ENCODE peak calls at places on chromosomes 12 and 14, in ten cellular contexts. S is A549, T is suprapubic skin, X is IMR-90, Q is upper lobe of left lung, R is neuronal stem cell, H is sigmoid colon, O is left ventricle myocardium inferior, P is kidney, N is A673. Y is an unnamed sample.

GRCh38 chr14:68781161-68782021 is 11.5 kb downstream of the ZFP36L1 start:
- DNase-seq in Q (peak; percentile 21), T (peak; percentile 76), X (no peak), S (no peak), R (no peak), P (no peak), O (no peak), H (peak; percentile 68), N (no peak), Y (no peak)

GRCh38 chr12:94879542-94879941 is 124.0 kb downstream of the NDUFA12 start:
- DNase-seq in Q (no peak), H (no peak), N (no peak), O (no peak), S (no peak), R (peak; percentile 48), X (peak; percentile 7), P (no peak), T (no peak), Y (no peak)

GRCh38 chr14:68734231-68734732 is 58.6 kb downstream of the ZFP36L1 start:
- DNase-seq in X (peak; percentile 18), T (no peak), S (no peak), R (no peak), P (no peak), H (no peak), N (no peak), Q (peak; percentile 65), O (no peak), Y (no peak)

GRCh38 chr14:78196323-78196722 is 26.1 kb downstream of the NRXN3 start:
- DNase-seq in P (no peak), N (no peak), S (no peak), R (no peak), X (no peak), H (no peak), T (no peak), Q (no peak), O (no peak), Y (no peak)

GRCh38 chr14:96177766-96178377 is 26.8 kb upstream of the BDKRB2 start:
- DNase-seq in S (no peak), O (no peak), Q (no peak), N (no peak), H (peak; percentile 73), P (peak; percentile 54), T (no peak), X (no peak), R (no peak), Y (no peak)

GRCh38 chr12:29710104-29710503 is 73.6 kb downstream of the TMTC1 start:
- DNase-seq in R (peak; percentile 62), T (no peak), O (peak; percentile 39), N (peak; percentile 76), P (no peak), H (peak; percentile 74), S (no peak), Q (no peak), X (no peak), Y (no peak)

GRCh38 chr14:68691031-68691864 is 101.6 kb downstream of the ZFP36L1 start:
- DNase-seq in Q (peak; percentile 19), R (peak; percentile 79), S (no peak), T (peak; percentile 70), P (no peak), O (no peak), X (no peak), N (no peak), H (peak; percentile 64), Y (no peak)

GRCh38 chr12:108643941-108644742 is 10.4 kb upstream of the SELPLG start:
- DNase-seq in N (no peak), H (peak; percentile 80), O (no peak), R (no peak), Q (peak; percentile 89), T (peak; percentile 53), X (no peak), P (peak; percentile 87), S (peak; percentile 53), Y (no peak)

GRCh38 chr14:77124345-77125274 is 17.0 kb downstream of the ZDHHC22 start:
- DNase-seq in Q (peak; percentile 47), N (peak; percentile 67), P (peak; percentile 80), H (no peak), X (peak; percentile 16), R (peak; percentile 40), S (peak; percentile 48), T (no peak), O (peak; percentile 46), Y (peak; percentile 37)

GRCh38 chr14:85516239-85517112 is 13.5 kb upstream of the FLRT2 start:
- DNase-seq in P (no peak), T (no peak), N (peak; percentile 81), S (no peak), X (peak; percentile 88), Q (no peak), H (no peak), R (no peak), O (no peak), Y (no peak)

GRCh38 chr14:61503167-61503801 is 181.9 kb downstream of the PRKCH start:
- DNase-seq in X (peak; percentile 33), O (no peak), R (no peak), S (no peak), Q (no peak), N (no peak), T (no peak), H (no peak), P (no peak), Y (no peak)

GRCh38 chr12:53560386-53560785 is 53.1 kb upstream of the NPFF start:
- DNase-seq in O (no peak), Q (no peak), H (no peak), P (no peak), N (no peak), S (no peak), X (peak; percentile 66), R (no peak), T (no peak), Y (no peak)

GRCh38 chr12:52350021-52350620 is 17.2 kb downstream of the KRT85 start:
- DNase-seq in X (no peak), T (peak; percentile 54), R (no peak), O (no peak), P (no peak), H (no peak), S (no peak), N (no peak), Q (no peak), Y (no peak)

GRCh38 chr14:24032727-24033418 is 18.9 kb upstream of the CARMIL3 start:
- DNase-seq in T (no peak), R (no peak), N (no peak), P (no peak), H (no peak), Q (peak; percentile 59), O (no peak), X (peak; percentile 79), S (peak; percentile 92), Y (no peak)

GRCh38 chr12:64452559-64453329 is 824 bp downstream of the TBK1 start:
- DNase-seq in O (no peak), T (no peak), P (no peak), Q (peak; percentile 29), N (peak; percentile 41), R (no peak), S (peak; percentile 72), H (no peak), X (peak; percentile 90), Y (peak; percentile 62)

DNA sequence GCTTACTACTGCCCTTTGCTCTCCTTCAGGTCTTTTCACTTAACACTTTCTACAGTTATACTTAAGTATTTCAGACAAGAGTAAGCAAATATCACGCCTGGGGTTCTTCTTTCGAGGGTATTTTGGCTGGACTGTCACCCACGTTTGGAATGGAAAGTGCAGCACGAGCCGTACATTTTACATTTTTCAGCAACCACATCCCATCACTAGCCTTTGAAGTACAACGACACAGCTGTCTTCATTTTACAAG is 349 bp upstream of the FAM177A1 start:
- DNase-seq in Q (no peak), N (no peak), X (no peak), T (no peak), P (no peak), R (no peak), O (no peak), S (peak; percentile 31), H (no peak), Y (no peak)
- H3K4me3 ChIP-seq in Q (peak overlapping the region; percentile 75), N (peak overlapping the region; percentile 81), X (peak overlapping the region; percentile 79), T (peak overlapping the region; percentile 81), P (peak overlapping the region; percentile 90), R (peak overlapping the region; percentile 61), O (peak overlapping the region; percentile 84), S (peak overlapping the region; percentile 59), H (peak overlapping the region; percentile 79), Y (peak overlapping the region; percentile 74)

GRCh38 chr14:98014851-98015615 is 1217.9 kb downstream of the VRK1 start:
- DNase-seq in R (no peak), S (no peak), O (no peak), X (no peak), N (no peak), P (no peak), Q (no peak), H (no peak), T (no peak), Y (no peak)

GRCh38 chr14:98010791-98011190 is 1213.6 kb downstream of the VRK1 start:
- DNase-seq in P (no peak), Q (no peak), T (no peak), S (no peak), H (no peak), N (no peak), R (no peak), X (no peak), O (no peak), Y (no peak)

GRCh38 chr14:98018626-98019025 is 1221.4 kb downstream of the VRK1 start:
- DNase-seq in R (no peak), N (no peak), Q (no peak), P (no peak), S (no peak), T (no peak), O (no peak), X (no peak), H (no peak), Y (no peak)

DNA sequence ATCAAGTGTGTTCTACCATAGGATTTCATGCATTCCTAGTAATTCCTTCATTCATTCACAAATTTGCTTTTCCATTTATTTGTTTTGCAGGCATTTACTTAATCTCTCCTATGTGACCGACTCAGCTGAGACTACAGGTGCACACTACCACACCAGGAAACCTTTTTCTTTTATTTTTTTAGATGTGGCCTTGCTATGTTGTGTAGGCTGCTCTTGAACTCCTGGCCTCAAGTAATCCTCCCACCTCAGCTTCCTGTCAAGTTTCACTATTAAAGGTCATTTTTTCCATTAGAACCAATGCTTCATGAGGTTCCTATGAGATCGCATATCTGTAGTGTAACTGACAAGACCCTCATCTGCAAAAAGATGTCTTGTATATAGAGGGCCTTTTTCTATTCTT is 1218.7 kb downstream of the VRK1 start:
- DNase-seq in Q (no peak), H (no peak), P (no peak), N (no peak), R (no peak), T (no peak), X (no peak), O (no peak), S (no peak), Y (no peak)
- H3K27ac ChIP-seq in Q (no peak overlapping the region), H (no peak overlapping the region), P (no peak overlapping the region), N (no peak overlapping the region), R (no peak overlapping the region), T (no peak overlapping the region), X (no peak overlapping the region), O (no peak overlapping the region), S (no peak overlapping the region), Y (no peak overlapping the region)

GRCh38 chr12:59382678-59383425 is 213.0 kb upstream of the SLC16A7 start:
- DNase-seq in X (no peak), Q (no peak), H (no peak), P (no peak), R (no peak), N (no peak), O (no peak), T (no peak), S (no peak), Y (no peak)
- H3K4me3 ChIP-seq in X (peak overlapping the region; percentile 36), Q (no peak overlapping the region), H (no peak overlapping the region), P (no peak overlapping the region), R (no peak overlapping the region), N (no peak overlapping the region), O (no peak overlapping the region), T (no peak overlapping the region), S (no peak overlapping the region), Y (no peak overlapping the region)

GRCh38 chr12:54891717-54892478 is 37.6 kb downstream of the MUCL1 start:
- DNase-seq in P (no peak), N (no peak), Q (peak; percentile 51), H (no peak), O (no peak), R (no peak), T (no peak), X (no peak), S (peak; percentile 85), Y (peak; percentile 68)
- H3K27ac ChIP-seq in P (no peak overlapping the region), N (no peak overlapping the region), Q (no peak overlapping the region), H (no peak overlapping the region), O (no peak overlapping the region), R (no peak overlapping the region), T (no peak overlapping the region), X (no peak overlapping the region), S (no peak overlapping the region), Y (peak overlapping the region; percentile 53)

Y was measured in prostate gland.